ENCODE peak calls at places on chromosomes 2 and 18, in five cellular contexts. W is ascending aorta, F is Panc1, V is PC-3, U is neural progenitor cell. H is an unnamed sample.

GRCh38 chr2:193963472-193964119 is 1693.4 kb upstream of the SLC39A10 start:
- DNase-seq in W (no peak), F (peak; percentile 12), V (peak; percentile 66), U (peak; percentile 48), H (peak; percentile 54)

GRCh38 chr2:205768341-205768740 is 86.0 kb downstream of the NRP2 start:
- DNase-seq in W (no peak), F (no peak), V (no peak), U (no peak), H (no peak)

GRCh38 chr2:142825861-142826260 is 51.6 kb upstream of the KYNU start:
- DNase-seq in W (no peak), F (no peak), V (no peak), U (no peak), H (no peak)

GRCh38 chr2:158686166-158686792 is 108.8 kb upstream of the DAPL1 start:
- DNase-seq in W (no peak), F (no peak), V (no peak), U (peak; percentile 6), H (no peak)

GRCh38 chr2:234483568-234484251 is 13.2 kb downstream of the ARL4C start:
- DNase-seq in W (peak; percentile 31), F (no peak), V (no peak), U (peak; percentile 15), H (no peak)

GRCh38 chr2:45010706-45011036 is 1.4 kb upstream of the SIX2 start:
- DNase-seq in W (no peak), F (no peak), V (no peak), U (peak; percentile 31), H (no peak)

GRCh38 chr2:75464348-75464946 is 96.3 kb downstream of the EVA1A start:
- DNase-seq in W (no peak), F (no peak), V (peak; percentile 60), U (no peak), H (no peak)

GRCh38 chr18:48573632-48574293 is 34.9 kb downstream of the CTIF start:
- DNase-seq in W (no peak), F (no peak), V (no peak), U (no peak), H (peak; percentile 7)

GRCh38 chr18:63454497-63454896 is 22.3 kb upstream of the SERPINB5 start:
- DNase-seq in W (no peak), F (no peak), V (peak; percentile 96), U (no peak), H (no peak)

GRCh38 chr18:23828426-23828825 is 139.2 kb downstream of the LAMA3 start:
- DNase-seq in W (no peak), F (no peak), V (peak; percentile 88), U (no peak), H (no peak)

GRCh38 chr2:11082880-11083279 is 72.4 kb upstream of the SLC66A3 start:
- DNase-seq in W (no peak), F (no peak), V (no peak), U (no peak), H (no peak)

GRCh38 chr2:237184923-237185580 is 99.4 kb downstream of the COPS8 start:
- DNase-seq in W (no peak), F (no peak), V (no peak), U (no peak), H (no peak)

GRCh38 chr2:55051026-55051866 is 995 bp upstream of the RTN4 start:
- DNase-seq in W (peak; percentile 56), F (peak; percentile 98), V (peak; percentile 99), U (peak; percentile 67), H (peak; percentile 54)

GRCh38 chr2:189552991-189553404 is 27.6 kb downstream of the SLC40A1 start:
- DNase-seq in W (no peak), F (no peak), V (peak; percentile 60), U (no peak), H (no peak)

GRCh38 chr2:239245872-239246701 is 154.7 kb downstream of the HDAC4 start:
- DNase-seq in W (no peak), F (no peak), V (no peak), U (no peak), H (no peak)

GRCh38 chr2:26757873-26758789 is 6.0 kb upstream of the SLC35F6 start:
- DNase-seq in W (no peak), F (peak; percentile 96), V (peak; percentile 97), U (no peak), H (peak; percentile 89)

GRCh38 chr18:54284967-54285785 is 15.9 kb downstream of the POLI start:
- DNase-seq in W (no peak), F (no peak), V (peak; percentile 74), U (no peak), H (no peak)

GRCh38 chr2:21424375-21424774 is 300.6 kb downstream of the TDRD15 start:
- DNase-seq in W (no peak), F (no peak), V (no peak), U (no peak), H (no peak)

GRCh38 chr2:41873102-41873501 is 174.7 kb upstream of the PKDCC start:
- DNase-seq in W (no peak), F (no peak), V (no peak), U (no peak), H (no peak)

GRCh38 chr2:1736045-1736444 is 8.3 kb downstream of the PXDN start:
- DNase-seq in W (no peak), F (no peak), V (no peak), U (no peak), H (peak; percentile 1)

GRCh38 chr18:33040213-33040612 is 267.4 kb upstream of the KLHL14 start:
- DNase-seq in W (no peak), F (no peak), V (no peak), U (no peak), H (no peak)

GRCh38 chr2:200159829-200160781 is 146.4 kb upstream of the SPATS2L start:
- DNase-seq in W (no peak), F (no peak), V (peak; percentile 24), U (no peak), H (no peak)

GRCh38 chr2:108950736-108951135 is 38.3 kb downstream of the EDAR start:
- DNase-seq in W (no peak), F (no peak), V (no peak), U (no peak), H (no peak)

GRCh38 chr18:9704233-9705118 is 3.6 kb upstream of the RAB31 start:
- DNase-seq in W (no peak), F (no peak), V (no peak), U (no peak), H (no peak)

GRCh38 chr2:241011296-241011600 is 12.8 kb downstream of the SNED1 start:
- DNase-seq in W (no peak), F (no peak), V (no peak), U (no peak), H (no peak)

GRCh38 chr2:241010531-241011295 is 12.3 kb downstream of the SNED1 start:
- DNase-seq in W (no peak), F (no peak), V (no peak), U (no peak), H (no peak)

GRCh38 chr2:241008711-241009121 is 10.3 kb downstream of the SNED1 start:
- DNase-seq in W (no peak), F (no peak), V (no peak), U (no peak), H (no peak)

GRCh38 chr2:241009191-241009590 is 10.8 kb downstream of the SNED1 start:
- DNase-seq in W (no peak), F (no peak), V (no peak), U (no peak), H (no peak)

DNA sequence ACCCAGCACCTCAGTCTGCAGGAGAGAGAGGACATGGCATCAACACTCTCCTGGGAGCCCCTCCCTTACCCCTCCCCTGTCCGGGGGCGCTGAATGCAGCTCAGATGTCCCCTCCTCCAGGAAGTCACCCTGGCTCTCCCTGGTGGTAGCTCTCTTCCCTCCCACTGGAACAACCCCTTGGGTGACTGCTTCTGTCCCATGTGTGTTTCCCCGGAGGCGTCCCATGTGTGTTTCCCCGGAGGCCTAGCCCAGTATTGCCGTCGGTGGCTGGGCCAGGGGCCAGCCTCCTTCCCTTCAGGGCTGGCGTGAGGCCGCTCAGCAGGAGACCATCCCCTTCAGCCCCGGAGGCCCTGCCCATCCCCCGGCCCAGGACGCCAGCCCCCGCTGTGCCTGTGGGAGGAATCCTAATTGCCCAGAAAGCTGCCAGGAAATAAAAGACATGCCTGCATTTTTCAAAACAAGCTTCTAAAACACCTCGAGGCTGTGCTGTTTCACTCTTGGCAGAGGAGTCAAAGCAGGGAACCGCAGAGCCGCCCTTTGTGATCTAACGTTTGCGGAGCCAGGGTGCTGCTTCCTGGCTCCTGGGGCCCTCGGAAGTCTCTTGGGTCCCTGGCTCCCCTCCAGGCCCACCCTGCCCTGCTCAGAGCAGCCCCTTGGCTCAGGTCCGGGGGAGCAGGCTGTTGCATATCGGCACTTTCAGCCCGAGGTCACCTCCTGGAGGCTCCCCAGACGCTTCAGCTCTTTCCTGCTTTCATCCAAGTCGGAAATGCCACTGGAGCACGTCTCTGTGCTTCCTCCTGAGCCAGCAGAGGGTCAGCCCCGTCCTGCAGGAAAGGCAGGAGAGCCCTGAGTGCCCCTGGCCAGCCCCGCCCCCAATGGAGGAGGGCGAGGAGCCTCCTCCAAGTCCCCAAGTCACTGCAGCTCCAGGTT is 11.4 kb downstream of the SNED1 start:
- DNase-seq in W (no peak), F (no peak), V (peak; percentile 48), U (peak; percentile 59), H (no peak)
- H3K4me3 ChIP-seq in W (peak overlapping the region; percentile 51), F (peak overlapping the region; percentile 50), V (peak overlapping the region; percentile 52), U (no peak overlapping the region), H (no peak overlapping the region)

DNA sequence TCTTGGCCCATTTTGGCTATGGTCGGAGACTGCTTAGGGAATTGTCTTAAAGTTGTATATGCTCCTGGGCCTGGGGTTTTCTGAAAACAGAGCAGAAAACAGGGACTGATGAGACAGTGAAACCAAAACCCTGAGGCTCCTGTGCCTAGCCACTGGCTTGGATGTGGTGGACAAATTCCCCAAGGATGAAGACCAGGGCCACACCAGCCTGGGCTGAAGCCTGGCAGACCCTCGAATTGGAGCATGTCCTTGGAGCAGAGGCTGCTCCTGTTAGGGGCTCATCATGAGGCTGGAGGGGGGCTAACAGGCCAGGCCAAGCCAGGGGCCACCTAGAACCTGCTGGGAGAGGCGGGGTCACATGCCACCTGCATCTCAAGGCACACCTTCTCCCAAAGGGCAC is 68.1 kb downstream of the STPG4 start:
- DNase-seq in W (no peak), F (no peak), V (no peak), U (no peak), H (no peak)
- H3K4me1 ChIP-seq in W (no peaks in the 10 kb centered on the region), F (no peaks in the 10 kb centered on the region), V (peaks cover 26% of the 10 kb centered on the region), U (no peaks in the 10 kb centered on the region), H (peaks cover 42% of the 10 kb centered on the region)

GRCh38 chr18:3008546-3008945 is 4.4 kb downstream of the LPIN2 start:
- DNase-seq in W (no peak), F (peak; percentile 20), V (peak; percentile 91), U (no peak), H (no peak)

GRCh38 chr18:3002766-3003165 is 10.2 kb downstream of the LPIN2 start:
- DNase-seq in W (no peak), F (no peak), V (no peak), U (no peak), H (peak; percentile 73)

GRCh38 chr18:3007491-3007890 is 5.5 kb downstream of the LPIN2 start:
- DNase-seq in W (no peak), F (no peak), V (no peak), U (no peak), H (no peak)

DNA sequence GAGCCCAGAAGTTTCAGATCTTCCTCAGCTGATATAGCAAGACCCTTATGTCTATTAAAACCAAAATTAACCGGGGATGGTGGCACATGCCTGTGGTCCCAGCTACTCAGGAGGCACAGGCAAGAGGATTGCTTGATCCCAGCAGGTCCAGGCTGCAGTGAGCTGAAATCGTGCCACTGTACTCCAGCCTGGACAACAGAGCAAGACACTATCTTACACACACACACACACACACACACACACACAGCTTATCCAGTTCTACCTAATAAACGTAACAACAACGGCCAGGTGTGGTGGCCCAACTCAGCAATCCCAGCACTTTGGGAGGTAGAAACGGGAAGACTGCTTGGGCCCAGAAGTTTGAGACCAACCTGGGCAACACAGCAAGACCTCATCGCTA is 7.5 kb downstream of the LPIN2 start:
- DNase-seq in W (no peak), F (no peak), V (no peak), U (no peak), H (no peak)
- H3K36me3 ChIP-seq in W (peaks cover 11% of the 10 kb centered on the region), F (no peaks in the 10 kb centered on the region), V (peaks cover 5% of the 10 kb centered on the region), U (peaks cover 27% of the 10 kb centered on the region), H (peaks cover 2% of the 10 kb centered on the region)

GRCh38 chr2:101395545-101396351 is 8.4 kb upstream of the CREG2 start:
- DNase-seq in W (no peak), F (no peak), V (no peak), U (no peak), H (no peak)
- H3K4me3 ChIP-seq in W (no peak overlapping the region), F (no peak overlapping the region), V (peak overlapping the region; percentile 44), U (no peak overlapping the region), H (no peak overlapping the region)